ENCODE peak calls at places on chromosomes 12 and 14, in six cellular contexts. D is SK-N-SH; B is substantia nigra; P is OCI-LY7; A is activated T-helper 1 cell treated with Interleukin-2 at 50 U/mL for 16 hours; X is activated CD8-positive, alpha-beta memory T cell treated with anti-CD3 and anti-CD28 coated beads for 4 hours. O is an unnamed sample.

GRCh38 chr12:75545636-75546035 is 34.2 kb upstream of the KRR1 start:
- DNase-seq in D (no peak), X (no peak), P (no peak), B (no peak), A (no peak), O (no peak)

GRCh38 chr12:67764055-67764454 is 115.5 kb downstream of the DYRK2 start:
- DNase-seq in X (no peak), D (no peak), B (no peak), P (no peak), A (no peak), O (no peak)

GRCh38 chr14:28609228-28609828 is 157.3 kb upstream of the FOXG1 start:
- DNase-seq in A (no peak), D (peak; percentile 25), P (peak; percentile 36), B (no peak), X (no peak), O (peak; percentile 2)

GRCh38 chr14:38197001-38197760 is 10.5 kb upstream of the SSTR1 start:
- DNase-seq in X (no peak), D (no peak), A (no peak), P (peak; percentile 74), B (no peak), O (no peak)

GRCh38 chr12:62123721-62124203 is 136.4 kb upstream of the USP15 start:
- DNase-seq in D (peak; percentile 11), X (peak; percentile 12), B (no peak), A (no peak), P (peak; percentile 49), O (peak; percentile 16)

GRCh38 chr14:92259613-92260357 is 63.2 kb upstream of the SLC24A4 start:
- DNase-seq in A (no peak), X (no peak), D (no peak), P (peak; percentile 5), B (no peak), O (peak; percentile 8)

GRCh38 chr12:104683831-104684503 is 227.2 kb downstream of the CHST11 start:
- DNase-seq in X (no peak), A (no peak), D (no peak), P (no peak), B (no peak), O (no peak)

GRCh38 chr12:121787063-121787774 is 6.3 kb downstream of the RHOF start:
- DNase-seq in A (no peak), D (no peak), B (no peak), X (no peak), P (no peak), O (no peak)

GRCh38 chr14:37590096-37590809 is 4.8 kb downstream of the FOXA1 start:
- DNase-seq in B (no peak), P (no peak), D (no peak), A (no peak), X (no peak), O (peak; percentile 32)

GRCh38 chr14:70045296-70045695 is 143.5 kb downstream of the SLC8A3 start:
- DNase-seq in A (no peak), D (no peak), P (no peak), B (no peak), X (no peak), O (no peak)

GRCh38 chr12:11992515-11992914 is 78.2 kb upstream of the BCL2L14 start:
- DNase-seq in B (no peak), X (no peak), D (no peak), A (no peak), P (no peak), O (no peak)

O was measured in small intestine.